ENCODE peak calls at places on chromosomes 11 and 22, in five cellular contexts. One of them, this sample, is unnamed.

GRCh38 chr11:43788394-43788793 is 92.2 kb upstream of the ALKBH3 start:
- DNase-seq in GM23338: no peak
- DNase-seq in osteocyte: no peak
- DNase-seq in lung microvascular endothelial cell: peak; percentile 55
- DNase-seq in Right ventricle myocardium superior: no peak
- DNase-seq in this sample: no peak

GRCh38 chr11:114088836-114089235 is 29.3 kb downstream of the ZBTB16 start:
- DNase-seq in osteocyte: no peak
- DNase-seq in Right ventricle myocardium superior: peak; percentile 49
- DNase-seq in lung microvascular endothelial cell: no peak
- DNase-seq in GM23338: no peak
- DNase-seq in this sample: no peak

GRCh38 chr11:134024420-134025085 is 44.3 kb upstream of the JAM3 start:
- DNase-seq in lung microvascular endothelial cell: no peak
- DNase-seq in Right ventricle myocardium superior: no peak
- DNase-seq in GM23338: no peak
- DNase-seq in osteocyte: no peak
- DNase-seq in this sample: no peak

GRCh38 chr11:66957971-66958231 is 282 bp downstream of the PC start:
- DNase-seq in osteocyte: no peak
- DNase-seq in lung microvascular endothelial cell: no peak
- DNase-seq in Right ventricle myocardium superior: no peak
- DNase-seq in GM23338: peak; percentile 68
- DNase-seq in this sample: no peak

GRCh38 chr11:73404048-73404447 is 27.8 kb downstream of the RELT start:
- DNase-seq in Right ventricle myocardium superior: peak; percentile 83
- DNase-seq in lung microvascular endothelial cell: peak; percentile 68
- DNase-seq in GM23338: peak; percentile 73
- DNase-seq in osteocyte: no peak
- DNase-seq in this sample: no peak

GRCh38 chr11:61411589-61411988 is 18.2 kb downstream of the CPSF7 start:
- DNase-seq in Right ventricle myocardium superior: no peak
- DNase-seq in GM23338: no peak
- DNase-seq in lung microvascular endothelial cell: no peak
- DNase-seq in osteocyte: no peak
- DNase-seq in this sample: no peak

GRCh38 chr11:78168539-78169477 is 19.6 kb downstream of the KCTD21 start:
- DNase-seq in osteocyte: peak; percentile 87
- DNase-seq in lung microvascular endothelial cell: peak; percentile 42
- DNase-seq in Right ventricle myocardium superior: peak; percentile 91
- DNase-seq in GM23338: no peak
- DNase-seq in this sample: no peak

GRCh38 chr11:113806403-113806802 is 26.8 kb downstream of the CLDN25 start:
- DNase-seq in Right ventricle myocardium superior: no peak
- DNase-seq in osteocyte: no peak
- DNase-seq in lung microvascular endothelial cell: peak; percentile 40
- DNase-seq in GM23338: peak; percentile 85
- DNase-seq in this sample: no peak

GRCh38 chr11:35873721-35874120 is 70.1 kb upstream of the LDLRAD3 start:
- DNase-seq in osteocyte: no peak
- DNase-seq in GM23338: no peak
- DNase-seq in lung microvascular endothelial cell: no peak
- DNase-seq in Right ventricle myocardium superior: no peak
- DNase-seq in this sample: no peak

GRCh38 chr11:68444566-68444965 is 16.0 kb upstream of the PPP6R3 start:
- DNase-seq in Right ventricle myocardium superior: peak; percentile 11
- DNase-seq in lung microvascular endothelial cell: no peak
- DNase-seq in osteocyte: no peak
- DNase-seq in GM23338: no peak
- DNase-seq in this sample: no peak

GRCh38 chr11:58688779-58689503 is 42.8 kb downstream of the GLYAT start:
- DNase-seq in lung microvascular endothelial cell: no peak
- DNase-seq in osteocyte: no peak
- DNase-seq in GM23338: no peak
- DNase-seq in Right ventricle myocardium superior: no peak
- DNase-seq in this sample: no peak

GRCh38 chr11:66333220-66333877 is 2.9 kb downstream of the RIN1 start:
- DNase-seq in lung microvascular endothelial cell: no peak
- DNase-seq in osteocyte: no peak
- DNase-seq in Right ventricle myocardium superior: peak; percentile 15
- DNase-seq in GM23338: no peak
- DNase-seq in this sample: no peak

GRCh38 chr22:34102633-34103032 is 182.4 kb upstream of the LARGE1 start:
- DNase-seq in Right ventricle myocardium superior: no peak
- DNase-seq in lung microvascular endothelial cell: no peak
- DNase-seq in osteocyte: no peak
- DNase-seq in GM23338: peak; percentile 29
- DNase-seq in this sample: no peak

GRCh38 chr22:44276706-44277403 is 35.9 kb downstream of the SHISAL1 start:
- DNase-seq in osteocyte: no peak
- DNase-seq in GM23338: no peak
- DNase-seq in Right ventricle myocardium superior: no peak
- DNase-seq in lung microvascular endothelial cell: no peak
- DNase-seq in this sample: no peak

GRCh38 chr11:10108901-10109665 is 184.9 kb downstream of the SBF2 start:
- DNase-seq in lung microvascular endothelial cell: peak; percentile 64
- DNase-seq in Right ventricle myocardium superior: no peak
- DNase-seq in GM23338: peak; percentile 7
- DNase-seq in osteocyte: no peak
- DNase-seq in this sample: no peak

GRCh38 chr22:40638261-40638660 is 1.7 kb upstream of the MRTFA start:
- DNase-seq in osteocyte: no peak
- DNase-seq in lung microvascular endothelial cell: no peak
- DNase-seq in Right ventricle myocardium superior: no peak
- DNase-seq in GM23338: no peak
- DNase-seq in this sample: no peak

GRCh38 chr11:91859666-91860065 is 365.0 kb upstream of the FAT3 start:
- DNase-seq in Right ventricle myocardium superior: no peak
- DNase-seq in GM23338: no peak
- DNase-seq in osteocyte: no peak
- DNase-seq in lung microvascular endothelial cell: no peak
- DNase-seq in this sample: no peak

GRCh38 chr22:42777126-42777525 is 56.5 kb upstream of the A4GALT start:
- DNase-seq in Right ventricle myocardium superior: no peak
- DNase-seq in lung microvascular endothelial cell: no peak
- DNase-seq in osteocyte: no peak
- DNase-seq in GM23338: no peak
- DNase-seq in this sample: no peak

GRCh38 chr22:29607426-29607825 is 4.0 kb downstream of the NF2 start:
- DNase-seq in Right ventricle myocardium superior: no peak
- DNase-seq in GM23338: no peak
- DNase-seq in lung microvascular endothelial cell: peak; percentile 70
- DNase-seq in osteocyte: no peak
- DNase-seq in this sample: no peak

GRCh38 chr11:121318848-121319834 is 26.6 kb downstream of the SC5D start:
- DNase-seq in osteocyte: no peak
- DNase-seq in Right ventricle myocardium superior: no peak
- DNase-seq in GM23338: peak; percentile 69
- DNase-seq in lung microvascular endothelial cell: peak; percentile 47
- DNase-seq in this sample: peak; percentile 11

GRCh38 chr11:79352304-79352703 is 88.5 kb downstream of the TENM4 start:
- DNase-seq in GM23338: no peak
- DNase-seq in osteocyte: no peak
- DNase-seq in lung microvascular endothelial cell: no peak
- DNase-seq in Right ventricle myocardium superior: no peak
- DNase-seq in this sample: no peak

GRCh38 chr11:788953-789940 is 643 bp downstream of the CEND1 start:
- DNase-seq in GM23338: peak; percentile 60
- DNase-seq in Right ventricle myocardium superior: no peak
- DNase-seq in osteocyte: no peak
- DNase-seq in lung microvascular endothelial cell: no peak
- DNase-seq in this sample: no peak

GRCh38 chr22:38494498-38494897 is 11.6 kb downstream of the DDX17 start:
- DNase-seq in lung microvascular endothelial cell: peak; percentile 26
- DNase-seq in Right ventricle myocardium superior: no peak
- DNase-seq in osteocyte: no peak
- DNase-seq in GM23338: no peak
- DNase-seq in this sample: no peak

GRCh38 chr11:3786781-3787428 is 10.4 kb downstream of the NUP98 start:
- DNase-seq in osteocyte: no peak
- DNase-seq in lung microvascular endothelial cell: peak; percentile 26
- DNase-seq in GM23338: no peak
- DNase-seq in Right ventricle myocardium superior: no peak
- DNase-seq in this sample: no peak

GRCh38 chr11:35539781-35540281 is 14.4 kb upstream of the PAMR1 start:
- DNase-seq in Right ventricle myocardium superior: peak; percentile 70
- DNase-seq in lung microvascular endothelial cell: no peak
- DNase-seq in osteocyte: no peak
- DNase-seq in GM23338: no peak
- DNase-seq in this sample: no peak

GRCh38 chr11:121341609-121342008 is 49.0 kb downstream of the SC5D start:
- DNase-seq in GM23338: no peak
- DNase-seq in osteocyte: no peak
- DNase-seq in Right ventricle myocardium superior: no peak
- DNase-seq in lung microvascular endothelial cell: no peak
- DNase-seq in this sample: no peak

GRCh38 chr11:10400856-10401255 is 54.2 kb upstream of the AMPD3 start:
- DNase-seq in GM23338: no peak
- DNase-seq in osteocyte: no peak
- DNase-seq in lung microvascular endothelial cell: peak; percentile 65
- DNase-seq in Right ventricle myocardium superior: no peak
- DNase-seq in this sample: no peak

This sample was measured in pulmonary artery endothelial cell.